ENCODE peak calls at places on chromosome 11, in eight cellular contexts. U is HCT116, M is cardiac muscle cell, E is neural progenitor cell, C is uterus, I is heart left ventricle, X is thyroid gland, T is foreskin keratinocyte. V is an unnamed sample.

GRCh38 chr11:57335343-57336110 is at the start of gene SSRP1:
- DNase-seq in C (peak; percentile 87), E (peak; percentile 93), X (peak; percentile 90), U (peak; percentile 72), T (no peak), I (peak; percentile 94), M (peak; percentile 88), V (peak; percentile 53)

GRCh38 chr11:9716275-9717039 is 52.6 kb downstream of the SWAP70 start:
- DNase-seq in I (no peak), X (no peak), T (no peak), M (peak; percentile 86), U (no peak), E (no peak), C (peak; percentile 32), V (no peak)

GRCh38 chr11:41274831-41275230 is 184.6 kb downstream of the LRRC4C start:
- DNase-seq in T (no peak), C (no peak), I (no peak), E (no peak), X (no peak), M (no peak), U (no peak), V (no peak)

GRCh38 chr11:28727254-28727653 is 619.1 kb downstream of the METTL15 start:
- DNase-seq in X (no peak), C (no peak), M (peak; percentile 13), E (no peak), U (no peak), T (no peak), I (no peak), V (no peak)

GRCh38 chr11:133040289-133040893 is 491.9 kb downstream of the OPCML start:
- DNase-seq in E (no peak), U (no peak), X (no peak), C (no peak), T (peak; percentile 25), M (no peak), I (no peak), V (no peak)

GRCh38 chr11:112977620-112978212 is 16.5 kb downstream of the NCAM1 start:
- DNase-seq in T (no peak), X (no peak), I (no peak), U (no peak), C (peak; percentile 59), M (peak; percentile 92), E (peak; percentile 44), V (no peak)

GRCh38 chr11:126492331-126492730 is 136.8 kb downstream of the ST3GAL4 start:
- DNase-seq in M (no peak), I (no peak), C (no peak), E (no peak), T (no peak), U (no peak), X (no peak), V (no peak)

GRCh38 chr11:36594316-36594989 is at the start of gene IFTAP:
- DNase-seq in C (peak; percentile 64), X (peak; percentile 77), I (peak; percentile 32), E (peak; percentile 92), U (peak; percentile 88), M (peak; percentile 94), T (peak; percentile 81), V (peak; percentile 8)

GRCh38 chr11:550021-550745 is 10.4 kb downstream of the LMNTD2 start:
- DNase-seq in X (no peak), I (no peak), U (no peak), T (no peak), C (no peak), M (no peak), E (no peak), V (no peak)

GRCh38 chr11:72238040-72238450 is 5.9 kb downstream of the PHOX2A start:
- DNase-seq in U (peak; percentile 44), M (peak; percentile 77), X (peak; percentile 75), E (peak; percentile 90), C (no peak), T (no peak), I (peak; percentile 58), V (no peak)

GRCh38 chr11:99501655-99502054 is 480.9 kb downstream of the CNTN5 start:
- DNase-seq in M (no peak), X (no peak), U (no peak), T (no peak), I (no peak), E (no peak), C (no peak), V (no peak)

GRCh38 chr11:22190827-22191463 is 1.9 kb upstream of the ANO5 start:
- DNase-seq in I (no peak), T (no peak), C (no peak), E (no peak), M (no peak), U (no peak), X (no peak), V (no peak)

GRCh38 chr11:79437981-79438630 is 2.7 kb downstream of the TENM4 start:
- DNase-seq in C (peak; percentile 17), I (peak; percentile 34), T (peak; percentile 78), U (no peak), E (peak; percentile 50), M (peak; percentile 11), X (peak; percentile 85), V (no peak)

GRCh38 chr11:73323464-73323863 is 15.4 kb downstream of the ARHGEF17 start:
- DNase-seq in M (peak; percentile 88), I (peak; percentile 89), T (no peak), U (no peak), X (peak; percentile 76), C (peak; percentile 93), E (peak; percentile 82), V (peak; percentile 80)

GRCh38 chr11:26987205-26987604 is 6.7 kb upstream of the FIBIN start:
- DNase-seq in I (no peak), C (no peak), X (no peak), U (no peak), M (peak; percentile 21), T (no peak), E (no peak), V (no peak)

GRCh38 chr11:342328-342727 is 21.7 kb upstream of the IFITM3 start:
- DNase-seq in I (no peak), X (no peak), U (no peak), E (no peak), T (no peak), C (no peak), M (no peak), V (no peak)

GRCh38 chr11:114171257-114172054 is 111.9 kb downstream of the ZBTB16 start:
- DNase-seq in X (peak; percentile 100), C (peak; percentile 93), E (no peak), M (peak; percentile 54), I (peak; percentile 97), T (no peak), U (no peak), V (peak; percentile 84)

GRCh38 chr11:120139316-120140069 is 1.6 kb upstream of the TRIM29 start:
- DNase-seq in T (no peak), I (no peak), E (no peak), C (no peak), U (no peak), X (no peak), M (no peak), V (no peak)

GRCh38 chr11:32830413-32830738 is 649 bp downstream of the PRRG4 start:
- DNase-seq in C (no peak), E (no peak), T (peak; percentile 20), U (no peak), I (no peak), M (peak; percentile 36), X (peak; percentile 42), V (no peak)

GRCh38 chr11:104826772-104827171 is 71.5 kb downstream of the CASP12 start:
- DNase-seq in U (no peak), C (no peak), M (no peak), X (no peak), T (no peak), E (no peak), I (no peak), V (no peak)

GRCh38 chr11:132058211-132058772 is 687.9 kb downstream of the NTM start:
- DNase-seq in X (no peak), M (peak; percentile 59), E (no peak), T (no peak), U (no peak), C (no peak), I (peak; percentile 61), V (no peak)

GRCh38 chr11:118618115-118618990 is 10.9 kb downstream of the PHLDB1 start:
- DNase-seq in M (peak; percentile 94), U (no peak), T (no peak), E (peak; percentile 14), X (peak; percentile 50), C (peak; percentile 66), I (peak; percentile 83), V (no peak)

GRCh38 chr11:19080579-19080993 is 20.1 kb upstream of the MRGPRX2 start:
- DNase-seq in I (no peak), E (no peak), X (peak; percentile 85), C (no peak), T (peak; percentile 52), U (no peak), M (peak; percentile 82), V (no peak)

DNA sequence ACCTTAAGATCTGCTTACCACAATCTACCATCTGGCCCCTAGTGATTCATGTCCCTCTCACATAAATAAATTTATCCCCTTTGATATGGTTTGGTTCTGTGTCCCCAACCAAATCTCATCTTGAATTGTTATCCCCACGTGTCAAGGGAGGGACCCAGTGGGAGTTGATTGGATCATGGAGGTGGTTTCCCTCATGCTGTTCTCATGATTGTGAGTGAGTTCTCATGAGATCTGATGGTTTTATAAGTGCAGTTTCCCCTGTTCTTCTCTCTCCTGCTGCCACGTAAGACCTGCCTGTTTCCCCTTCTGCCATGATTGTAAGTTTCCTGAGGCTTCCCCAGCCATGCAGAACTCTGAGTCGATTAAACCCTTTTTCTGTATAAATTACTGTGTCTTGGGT is 37.2 kb downstream of the OR2AG2 start:
- DNase-seq in C (no peak), U (no peak), M (no peak), X (no peak), E (no peak), I (no peak), T (no peak), V (no peak)
- H3K4me1 ChIP-seq in C (no peaks in the 10 kb centered on the region), U (no peaks in the 10 kb centered on the region), M (no peaks in the 10 kb centered on the region), X (peaks cover 3% of the 10 kb centered on the region), E (no peaks in the 10 kb centered on the region), I (no peaks in the 10 kb centered on the region), T (no peaks in the 10 kb centered on the region), V (no peaks in the 10 kb centered on the region)

GRCh38 chr11:66694056-66694410 is 16.3 kb upstream of the RBM4B start:
- DNase-seq in U (no peak), C (no peak), I (no peak), T (no peak), M (no peak), X (no peak), E (no peak), V (no peak)
- H3K27ac ChIP-seq in U (no peak overlapping the region), C (no peak overlapping the region), I (no peak overlapping the region), T (no peak overlapping the region), M (no peak overlapping the region), X (no peak overlapping the region), E (no peak overlapping the region), V (no peak overlapping the region)

DNA sequence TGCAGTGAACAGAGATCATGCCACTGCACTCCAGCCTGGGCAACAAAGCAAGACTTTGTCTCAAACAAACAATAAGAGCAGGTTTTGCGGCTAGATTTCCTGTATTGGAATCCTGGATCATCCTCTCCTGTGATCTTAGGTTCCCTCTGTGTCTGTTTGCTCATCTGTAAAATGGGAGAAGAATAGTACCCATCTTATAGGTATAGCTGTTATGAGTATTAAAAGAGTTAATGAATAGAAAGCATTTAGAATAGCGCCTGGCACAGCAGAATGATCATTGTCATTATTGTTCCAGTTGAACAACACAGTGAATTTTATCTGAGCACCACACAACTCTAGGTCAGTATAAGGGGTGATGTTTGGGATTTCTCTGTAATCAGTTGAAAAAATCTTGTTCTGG is 10.8 kb downstream of the MARK2 start:
- DNase-seq in I (no peak), X (no peak), T (no peak), M (no peak), C (no peak), E (no peak), U (no peak), V (no peak)
- H3K4me1 ChIP-seq in I (peaks cover 23% of the 10 kb centered on the region), X (peaks cover 71% of the 10 kb centered on the region), T (peaks cover 17% of the 10 kb centered on the region), M (peaks cover 12% of the 10 kb centered on the region), C (no peaks in the 10 kb centered on the region), E (peaks cover 23% of the 10 kb centered on the region), U (peaks cover 24% of the 10 kb centered on the region), V (peaks cover 50% of the 10 kb centered on the region)

GRCh38 chr11:70158757-70159389 is 44.2 kb upstream of the FADD start:
- DNase-seq in I (no peak), X (no peak), M (no peak), T (no peak), C (no peak), E (no peak), U (no peak), V (no peak)
- H3K27ac ChIP-seq in I (no peak overlapping the region), X (no peak overlapping the region), M (no peak overlapping the region), T (peak overlapping the region; percentile 83), C (no peak overlapping the region), E (no peak overlapping the region), U (peak overlapping the region; percentile 70), V (peak overlapping the region; percentile 21)